ENCODE peak calls at places on chromosomes 4 and X, in seven cellular contexts. One of them, this sample, is unnamed.

GRCh38 chrX:103398321-103398937 is 22.1 kb downstream of the BEX3 start:
- DNase-seq in mammary epithelial cell: peak; percentile 79
- DNase-seq in right cardiac atrium: no peak
- DNase-seq in IMR-90: peak; percentile 86
- DNase-seq in kidney: no peak
- DNase-seq in thoracic aorta: no peak
- DNase-seq in GM23338: no peak
- DNase-seq in this sample: no peak

GRCh38 chr4:35087216-35087615 is 1157.1 kb downstream of the ARAP2 start:
- DNase-seq in mammary epithelial cell: no peak
- DNase-seq in right cardiac atrium: no peak
- DNase-seq in IMR-90: no peak
- DNase-seq in kidney: no peak
- DNase-seq in thoracic aorta: no peak
- DNase-seq in GM23338: no peak
- DNase-seq in this sample: peak; percentile 3

GRCh38 chr4:71870456-71870855 is 86.6 kb upstream of the GC start:
- DNase-seq in mammary epithelial cell: no peak
- DNase-seq in right cardiac atrium: no peak
- DNase-seq in IMR-90: no peak
- DNase-seq in kidney: no peak
- DNase-seq in thoracic aorta: no peak
- DNase-seq in GM23338: no peak
- DNase-seq in this sample: no peak

GRCh38 chr4:20428410-20429160 is 176.9 kb downstream of the SLIT2 start:
- DNase-seq in mammary epithelial cell: no peak
- DNase-seq in right cardiac atrium: no peak
- DNase-seq in IMR-90: peak; percentile 20
- DNase-seq in kidney: no peak
- DNase-seq in thoracic aorta: no peak
- DNase-seq in GM23338: peak; percentile 45
- DNase-seq in this sample: no peak

GRCh38 chr4:48462363-48462762 is 20.8 kb upstream of the SLC10A4 start:
- DNase-seq in mammary epithelial cell: no peak
- DNase-seq in right cardiac atrium: no peak
- DNase-seq in IMR-90: no peak
- DNase-seq in kidney: no peak
- DNase-seq in thoracic aorta: no peak
- DNase-seq in GM23338: no peak
- DNase-seq in this sample: no peak

GRCh38 chr4:140579278-140579677 is 10.5 kb upstream of the UCP1 start:
- DNase-seq in mammary epithelial cell: no peak
- DNase-seq in right cardiac atrium: no peak
- DNase-seq in IMR-90: no peak
- DNase-seq in kidney: no peak
- DNase-seq in thoracic aorta: no peak
- DNase-seq in GM23338: peak; percentile 42
- DNase-seq in this sample: no peak

GRCh38 chr4:117796677-117797076 is 237.6 kb upstream of the NDST3 start:
- DNase-seq in mammary epithelial cell: peak; percentile 16
- DNase-seq in right cardiac atrium: no peak
- DNase-seq in IMR-90: no peak
- DNase-seq in kidney: no peak
- DNase-seq in thoracic aorta: no peak
- DNase-seq in GM23338: no peak
- DNase-seq in this sample: no peak

GRCh38 chrX:99722094-99722493 is 688.0 kb downstream of the PCDH19 start:
- DNase-seq in mammary epithelial cell: no peak
- DNase-seq in right cardiac atrium: no peak
- DNase-seq in IMR-90: no peak
- DNase-seq in kidney: no peak
- DNase-seq in thoracic aorta: no peak
- DNase-seq in GM23338: peak; percentile 6
- DNase-seq in this sample: no peak

GRCh38 chr4:99693164-99693563 is 35.5 kb upstream of the C4orf54 start:
- DNase-seq in mammary epithelial cell: no peak
- DNase-seq in right cardiac atrium: no peak
- DNase-seq in IMR-90: no peak
- DNase-seq in kidney: no peak
- DNase-seq in thoracic aorta: no peak
- DNase-seq in GM23338: no peak
- DNase-seq in this sample: no peak

GRCh38 chrX:148536961-148537360 is 36.5 kb downstream of the AFF2 start:
- DNase-seq in mammary epithelial cell: no peak
- DNase-seq in right cardiac atrium: no peak
- DNase-seq in IMR-90: no peak
- DNase-seq in kidney: no peak
- DNase-seq in thoracic aorta: no peak
- DNase-seq in GM23338: no peak
- DNase-seq in this sample: no peak

GRCh38 chr4:108492816-108493595 is 127.4 kb upstream of the RPL34 start:
- DNase-seq in mammary epithelial cell: peak; percentile 39
- DNase-seq in right cardiac atrium: no peak
- DNase-seq in IMR-90: peak; percentile 11
- DNase-seq in kidney: peak; percentile 36
- DNase-seq in thoracic aorta: no peak
- DNase-seq in GM23338: peak; percentile 82
- DNase-seq in this sample: no peak

GRCh38 chr4:69308634-69309033 is 28.4 kb downstream of the UGT2B28 start:
- DNase-seq in mammary epithelial cell: no peak
- DNase-seq in right cardiac atrium: no peak
- DNase-seq in IMR-90: no peak
- DNase-seq in kidney: no peak
- DNase-seq in thoracic aorta: no peak
- DNase-seq in GM23338: no peak
- DNase-seq in this sample: no peak

GRCh38 chr4:47860305-47860704 is 22.4 kb upstream of the CORIN start:
- DNase-seq in mammary epithelial cell: no peak
- DNase-seq in right cardiac atrium: no peak
- DNase-seq in IMR-90: no peak
- DNase-seq in kidney: no peak
- DNase-seq in thoracic aorta: no peak
- DNase-seq in GM23338: no peak
- DNase-seq in this sample: no peak

GRCh38 chr4:2500547-2500946 is 31.6 kb downstream of the RNF4 start:
- DNase-seq in mammary epithelial cell: no peak
- DNase-seq in right cardiac atrium: no peak
- DNase-seq in IMR-90: peak; percentile 33
- DNase-seq in kidney: no peak
- DNase-seq in thoracic aorta: no peak
- DNase-seq in GM23338: no peak
- DNase-seq in this sample: no peak

GRCh38 chrX:40148439-40149285 is 50.9 kb upstream of the BCOR start:
- DNase-seq in mammary epithelial cell: no peak
- DNase-seq in right cardiac atrium: no peak
- DNase-seq in IMR-90: no peak
- DNase-seq in kidney: no peak
- DNase-seq in thoracic aorta: no peak
- DNase-seq in GM23338: peak; percentile 45
- DNase-seq in this sample: no peak

GRCh38 chr4:83241132-83241531 is 43.5 kb downstream of the COQ2 start:
- DNase-seq in mammary epithelial cell: no peak
- DNase-seq in right cardiac atrium: no peak
- DNase-seq in IMR-90: no peak
- DNase-seq in kidney: no peak
- DNase-seq in thoracic aorta: no peak
- DNase-seq in GM23338: no peak
- DNase-seq in this sample: no peak

GRCh38 chrX:153377727-153378126 is 23.4 kb downstream of the PNMA6E start:
- DNase-seq in mammary epithelial cell: no peak
- DNase-seq in right cardiac atrium: no peak
- DNase-seq in IMR-90: no peak
- DNase-seq in kidney: no peak
- DNase-seq in thoracic aorta: no peak
- DNase-seq in GM23338: no peak
- DNase-seq in this sample: no peak

GRCh38 chr4:130336585-130337217 is 1240.7 kb downstream of the C4orf33 start:
- DNase-seq in mammary epithelial cell: no peak
- DNase-seq in right cardiac atrium: no peak
- DNase-seq in IMR-90: peak; percentile 20
- DNase-seq in kidney: no peak
- DNase-seq in thoracic aorta: no peak
- DNase-seq in GM23338: peak; percentile 47
- DNase-seq in this sample: peak; percentile 1

GRCh38 chr4:19675172-19675811 is 576.4 kb upstream of the SLIT2 start:
- DNase-seq in mammary epithelial cell: no peak
- DNase-seq in right cardiac atrium: peak; percentile 62
- DNase-seq in IMR-90: peak; percentile 49
- DNase-seq in kidney: no peak
- DNase-seq in thoracic aorta: no peak
- DNase-seq in GM23338: no peak
- DNase-seq in this sample: no peak

GRCh38 chr4:84596826-84597225 is 13.9 kb downstream of the CDS1 start:
- DNase-seq in mammary epithelial cell: peak; percentile 82
- DNase-seq in right cardiac atrium: no peak
- DNase-seq in IMR-90: no peak
- DNase-seq in kidney: no peak
- DNase-seq in thoracic aorta: no peak
- DNase-seq in GM23338: peak; percentile 75
- DNase-seq in this sample: no peak

GRCh38 chr4:176002007-176002623 is 63.5 kb upstream of the WDR17 start:
- DNase-seq in mammary epithelial cell: no peak
- DNase-seq in right cardiac atrium: peak; percentile 48
- DNase-seq in IMR-90: no peak
- DNase-seq in kidney: peak; percentile 76
- DNase-seq in thoracic aorta: no peak
- DNase-seq in GM23338: peak; percentile 78
- DNase-seq in this sample: no peak

GRCh38 chr4:107900067-107900466 is 31.3 kb upstream of the CYP2U1 start:
- DNase-seq in mammary epithelial cell: no peak
- DNase-seq in right cardiac atrium: no peak
- DNase-seq in IMR-90: no peak
- DNase-seq in kidney: no peak
- DNase-seq in thoracic aorta: no peak
- DNase-seq in GM23338: peak; percentile 17
- DNase-seq in this sample: no peak

GRCh38 chrX:120790118-120790517 is 85.5 kb downstream of the CT47B1 start:
- DNase-seq in mammary epithelial cell: peak; percentile 55
- DNase-seq in right cardiac atrium: no peak
- DNase-seq in IMR-90: peak; percentile 71
- DNase-seq in kidney: no peak
- DNase-seq in thoracic aorta: no peak
- DNase-seq in GM23338: peak; percentile 71
- DNase-seq in this sample: no peak

GRCh38 chr4:3858765-3859388 is 92.7 kb downstream of the ADRA2C start:
- DNase-seq in mammary epithelial cell: no peak
- DNase-seq in right cardiac atrium: no peak
- DNase-seq in IMR-90: no peak
- DNase-seq in kidney: peak; percentile 26
- DNase-seq in thoracic aorta: no peak
- DNase-seq in GM23338: no peak
- DNase-seq in this sample: no peak

GRCh38 chrX:55867254-55867653 is 149.7 kb downstream of the RRAGB start:
- DNase-seq in mammary epithelial cell: peak; percentile 58
- DNase-seq in right cardiac atrium: no peak
- DNase-seq in IMR-90: peak; percentile 2
- DNase-seq in kidney: no peak
- DNase-seq in thoracic aorta: no peak
- DNase-seq in GM23338: no peak
- DNase-seq in this sample: no peak

GRCh38 chrX:150663061-150663460 is 30.1 kb upstream of the MTMR1 start:
- DNase-seq in mammary epithelial cell: no peak
- DNase-seq in right cardiac atrium: no peak
- DNase-seq in IMR-90: no peak
- DNase-seq in kidney: no peak
- DNase-seq in thoracic aorta: no peak
- DNase-seq in GM23338: no peak
- DNase-seq in this sample: no peak

GRCh38 chr4:23947826-23948225 is 58.0 kb upstream of the PPARGC1A start:
- DNase-seq in mammary epithelial cell: no peak
- DNase-seq in right cardiac atrium: no peak
- DNase-seq in IMR-90: peak; percentile 11
- DNase-seq in kidney: no peak
- DNase-seq in thoracic aorta: no peak
- DNase-seq in GM23338: no peak
- DNase-seq in this sample: no peak

GRCh38 chrX:150146271-150146888 is 208.1 kb upstream of the EOLA2 start:
- DNase-seq in mammary epithelial cell: no peak
- DNase-seq in right cardiac atrium: no peak
- DNase-seq in IMR-90: no peak
- DNase-seq in kidney: peak; percentile 54
- DNase-seq in thoracic aorta: no peak
- DNase-seq in GM23338: peak; percentile 9
- DNase-seq in this sample: no peak

GRCh38 chrX:122092978-122093377 is 1045.6 kb downstream of the GLUD2 start:
- DNase-seq in mammary epithelial cell: no peak
- DNase-seq in right cardiac atrium: no peak
- DNase-seq in IMR-90: no peak
- DNase-seq in kidney: no peak
- DNase-seq in thoracic aorta: no peak
- DNase-seq in GM23338: no peak
- DNase-seq in this sample: no peak
- H3K27ac ChIP-seq in mammary epithelial cell: no peak overlapping the region
- H3K27ac ChIP-seq in right cardiac atrium: no peak overlapping the region
- H3K27ac ChIP-seq in IMR-90: no peak overlapping the region
- H3K27ac ChIP-seq in kidney: no peak overlapping the region
- H3K27ac ChIP-seq in thoracic aorta: no peak overlapping the region
- H3K27ac ChIP-seq in GM23338: no peak overlapping the region
- H3K27ac ChIP-seq in this sample: no peak overlapping the region

GRCh38 chr4:26431461-26432165 is 58.7 kb downstream of the CCKAR start:
- DNase-seq in mammary epithelial cell: peak; percentile 49
- DNase-seq in right cardiac atrium: no peak
- DNase-seq in IMR-90: peak; percentile 55
- DNase-seq in kidney: no peak
- DNase-seq in thoracic aorta: no peak
- DNase-seq in GM23338: no peak
- DNase-seq in this sample: no peak
- H3K27ac ChIP-seq in mammary epithelial cell: no peak overlapping the region
- H3K27ac ChIP-seq in right cardiac atrium: no peak overlapping the region
- H3K27ac ChIP-seq in IMR-90: no peak overlapping the region
- H3K27ac ChIP-seq in kidney: no peak overlapping the region
- H3K27ac ChIP-seq in thoracic aorta: no peak overlapping the region
- H3K27ac ChIP-seq in GM23338: peak overlapping the region; percentile 3
- H3K27ac ChIP-seq in this sample: peak overlapping the region; percentile 15

GRCh38 chrX:38336538-38337240 is 9.4 kb upstream of the RPGR start:
- DNase-seq in mammary epithelial cell: no peak
- DNase-seq in right cardiac atrium: no peak
- DNase-seq in IMR-90: no peak
- DNase-seq in kidney: no peak
- DNase-seq in thoracic aorta: no peak
- DNase-seq in GM23338: no peak
- DNase-seq in this sample: no peak
- H3K27ac ChIP-seq in mammary epithelial cell: no peak overlapping the region
- H3K27ac ChIP-seq in right cardiac atrium: no peak overlapping the region
- H3K27ac ChIP-seq in IMR-90: no peak overlapping the region
- H3K27ac ChIP-seq in kidney: no peak overlapping the region
- H3K27ac ChIP-seq in thoracic aorta: no peak overlapping the region
- H3K27ac ChIP-seq in GM23338: no peak overlapping the region
- H3K27ac ChIP-seq in this sample: no peak overlapping the region

DNA sequence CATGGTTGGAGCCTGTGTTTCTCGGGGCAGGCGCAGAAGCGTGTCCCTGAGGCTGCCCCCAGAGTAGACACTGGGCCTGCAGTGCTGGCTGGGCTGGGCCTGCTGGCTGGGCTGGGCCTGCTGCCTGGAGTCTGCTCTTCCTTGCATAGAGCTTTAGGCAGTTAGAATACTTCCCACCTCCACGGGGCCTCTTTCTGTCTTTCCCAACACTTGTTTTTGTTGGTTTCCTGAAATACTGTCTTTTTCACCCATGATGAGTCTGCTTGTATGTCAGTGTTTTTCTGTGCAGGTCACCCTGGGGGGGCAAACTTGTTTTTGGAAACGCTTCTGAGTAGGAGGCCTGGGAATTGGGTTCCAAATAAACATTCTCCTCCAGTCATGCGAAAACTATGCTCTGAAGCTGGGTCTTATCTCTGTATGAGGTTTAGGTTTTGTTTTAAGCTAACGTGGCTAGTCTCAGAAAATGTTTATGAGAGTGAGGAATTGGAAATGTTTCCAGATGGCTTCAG is 32.2 kb downstream of the TRMT44 start:
- DNase-seq in mammary epithelial cell: no peak
- DNase-seq in right cardiac atrium: no peak
- DNase-seq in IMR-90: peak; percentile 99
- DNase-seq in kidney: peak; percentile 83
- DNase-seq in thoracic aorta: no peak
- DNase-seq in GM23338: no peak
- DNase-seq in this sample: no peak
- H3K27ac ChIP-seq in mammary epithelial cell: no peak overlapping the region
- H3K27ac ChIP-seq in right cardiac atrium: peak overlapping the region; percentile 37
- H3K27ac ChIP-seq in IMR-90: peak overlapping the region; percentile 95
- H3K27ac ChIP-seq in kidney: peak overlapping the region; percentile 36
- H3K27ac ChIP-seq in thoracic aorta: peak overlapping the region; percentile 79
- H3K27ac ChIP-seq in GM23338: no peak overlapping the region
- H3K27ac ChIP-seq in this sample: no peak overlapping the region